ENCODE peak calls at places on chromosomes 6 and 20, in eight cellular contexts. One of them, this sample, is unnamed.

GRCh38 chr6:76552268-76552667 is 479.8 kb upstream of the IMPG1 start:
- DNase-seq in HCT116: no peak
- DNase-seq in GM12878: no peak
- DNase-seq in HL-60: no peak
- DNase-seq in Panc1: no peak
- DNase-seq in HepG2: no peak
- DNase-seq in SK-N-SH: no peak
- DNase-seq in K562: no peak
- DNase-seq in this sample: no peak

GRCh38 chr6:16514249-16514648 is 247.0 kb downstream of the ATXN1 start:
- DNase-seq in SK-N-SH: peak
- DNase-seq in GM12878: no peak
- DNase-seq in Panc1: peak
- DNase-seq in HL-60: peak
- DNase-seq in K562: peak
- DNase-seq in HepG2: peak
- DNase-seq in HCT116: no peak
- DNase-seq in this sample: peak

GRCh38 chr20:50190251-50191064 is at the start of gene CEBPB:
- DNase-seq in HepG2: peak
- DNase-seq in SK-N-SH: peak
- DNase-seq in Panc1: no peak
- DNase-seq in K562: peak
- DNase-seq in GM12878: no peak
- DNase-seq in HL-60: peak
- DNase-seq in HCT116: peak
- DNase-seq in this sample: peak

GRCh38 chr20:31707994-31708744 is 14.5 kb downstream of the BCL2L1 start:
- DNase-seq in K562: peak
- DNase-seq in HL-60: peak
- DNase-seq in HepG2: no peak
- DNase-seq in HCT116: no peak
- DNase-seq in Panc1: no peak
- DNase-seq in GM12878: no peak
- DNase-seq in SK-N-SH: no peak
- DNase-seq in this sample: peak

GRCh38 chr6:106037060-106037459 is 49.1 kb upstream of the PRDM1 start:
- DNase-seq in HepG2: no peak
- DNase-seq in K562: no peak
- DNase-seq in HL-60: no peak
- DNase-seq in HCT116: no peak
- DNase-seq in SK-N-SH: no peak
- DNase-seq in Panc1: no peak
- DNase-seq in GM12878: no peak
- DNase-seq in this sample: no peak

GRCh38 chr6:10793695-10794094 is 44.6 kb downstream of the MAK start:
- DNase-seq in SK-N-SH: no peak
- DNase-seq in K562: no peak
- DNase-seq in HL-60: no peak
- DNase-seq in HCT116: no peak
- DNase-seq in HepG2: no peak
- DNase-seq in GM12878: no peak
- DNase-seq in Panc1: no peak
- DNase-seq in this sample: no peak

GRCh38 chr6:33746651-33747100 is at the start of gene IP6K3:
- DNase-seq in K562: no peak
- DNase-seq in Panc1: no peak
- DNase-seq in HepG2: no peak
- DNase-seq in HCT116: no peak
- DNase-seq in SK-N-SH: peak
- DNase-seq in HL-60: no peak
- DNase-seq in GM12878: no peak
- DNase-seq in this sample: no peak

GRCh38 chr6:39576556-39577303 is 148.5 kb downstream of the KIF6 start:
- DNase-seq in HepG2: no peak
- DNase-seq in Panc1: no peak
- DNase-seq in HL-60: no peak
- DNase-seq in GM12878: no peak
- DNase-seq in SK-N-SH: no peak
- DNase-seq in K562: no peak
- DNase-seq in HCT116: no peak
- DNase-seq in this sample: no peak

GRCh38 chr20:39264506-39265172 is 302.5 kb downstream of the DHX35 start:
- DNase-seq in Panc1: peak
- DNase-seq in GM12878: no peak
- DNase-seq in HepG2: peak
- DNase-seq in SK-N-SH: peak
- DNase-seq in HL-60: peak
- DNase-seq in HCT116: peak
- DNase-seq in K562: peak
- DNase-seq in this sample: peak

GRCh38 chr6:99745651-99746050 is 139.0 kb downstream of the PRDM13 start:
- DNase-seq in GM12878: no peak
- DNase-seq in K562: no peak
- DNase-seq in HepG2: no peak
- DNase-seq in HL-60: no peak
- DNase-seq in HCT116: no peak
- DNase-seq in Panc1: no peak
- DNase-seq in SK-N-SH: no peak
- DNase-seq in this sample: no peak

GRCh38 chr6:18565231-18565630 is 178.1 kb downstream of the RNF144B start:
- DNase-seq in SK-N-SH: no peak
- DNase-seq in K562: no peak
- DNase-seq in HCT116: no peak
- DNase-seq in HL-60: no peak
- DNase-seq in HepG2: no peak
- DNase-seq in GM12878: no peak
- DNase-seq in Panc1: no peak
- DNase-seq in this sample: no peak

GRCh38 chr6:132690678-132691077 is 23.2 kb downstream of the VNN1 start:
- DNase-seq in HepG2: no peak
- DNase-seq in SK-N-SH: no peak
- DNase-seq in HL-60: no peak
- DNase-seq in K562: no peak
- DNase-seq in HCT116: no peak
- DNase-seq in GM12878: no peak
- DNase-seq in Panc1: no peak
- DNase-seq in this sample: no peak

GRCh38 chr20:32528291-32528891 is 56.7 kb downstream of the NOL4L start:
- DNase-seq in SK-N-SH: peak
- DNase-seq in HCT116: no peak
- DNase-seq in HL-60: no peak
- DNase-seq in HepG2: no peak
- DNase-seq in K562: no peak
- DNase-seq in Panc1: no peak
- DNase-seq in GM12878: no peak
- DNase-seq in this sample: no peak

GRCh38 chr6:117326396-117326795 is 61.0 kb downstream of the VGLL2 start:
- DNase-seq in HL-60: no peak
- DNase-seq in GM12878: no peak
- DNase-seq in K562: no peak
- DNase-seq in HCT116: no peak
- DNase-seq in Panc1: no peak
- DNase-seq in HepG2: no peak
- DNase-seq in SK-N-SH: no peak
- DNase-seq in this sample: no peak

GRCh38 chr6:128168244-128168643 is 267.4 kb upstream of the THEMIS start:
- DNase-seq in GM12878: no peak
- DNase-seq in K562: no peak
- DNase-seq in HL-60: no peak
- DNase-seq in Panc1: no peak
- DNase-seq in SK-N-SH: no peak
- DNase-seq in HCT116: no peak
- DNase-seq in HepG2: peak
- DNase-seq in this sample: no peak

GRCh38 chr6:31762878-31763616 is 591 bp downstream of the SAPCD1 start:
- DNase-seq in HepG2: no peak
- DNase-seq in HL-60: no peak
- DNase-seq in Panc1: no peak
- DNase-seq in K562: no peak
- DNase-seq in SK-N-SH: no peak
- DNase-seq in GM12878: no peak
- DNase-seq in HCT116: no peak
- DNase-seq in this sample: no peak

GRCh38 chr20:21238818-21239530 is 64.2 kb upstream of the XRN2 start:
- DNase-seq in HepG2: no peak
- DNase-seq in GM12878: no peak
- DNase-seq in K562: no peak
- DNase-seq in SK-N-SH: no peak
- DNase-seq in HL-60: no peak
- DNase-seq in Panc1: no peak
- DNase-seq in HCT116: no peak
- DNase-seq in this sample: no peak

GRCh38 chr6:39362487-39362865 is 40.0 kb upstream of the KCNK16 start:
- DNase-seq in HepG2: no peak
- DNase-seq in HCT116: no peak
- DNase-seq in SK-N-SH: peak
- DNase-seq in K562: peak
- DNase-seq in Panc1: no peak
- DNase-seq in GM12878: no peak
- DNase-seq in HL-60: no peak
- DNase-seq in this sample: peak

GRCh38 chr20:57891067-57891466 is 181.3 kb upstream of the PMEPA1 start:
- DNase-seq in SK-N-SH: no peak
- DNase-seq in Panc1: no peak
- DNase-seq in GM12878: no peak
- DNase-seq in HCT116: no peak
- DNase-seq in HepG2: no peak
- DNase-seq in K562: no peak
- DNase-seq in HL-60: no peak
- DNase-seq in this sample: no peak
- TF ChIP-seq REST in SK-N-SH: no peak
- TF ChIP-seq REST in Panc1: no peak
- TF ChIP-seq REST in GM12878: no peak
- TF ChIP-seq REST in HCT116: no peak
- TF ChIP-seq REST in HepG2: no peak
- TF ChIP-seq REST in K562: no peak
- TF ChIP-seq REST in HL-60: no peak
- TF ChIP-seq REST in this sample: no peak

DNA sequence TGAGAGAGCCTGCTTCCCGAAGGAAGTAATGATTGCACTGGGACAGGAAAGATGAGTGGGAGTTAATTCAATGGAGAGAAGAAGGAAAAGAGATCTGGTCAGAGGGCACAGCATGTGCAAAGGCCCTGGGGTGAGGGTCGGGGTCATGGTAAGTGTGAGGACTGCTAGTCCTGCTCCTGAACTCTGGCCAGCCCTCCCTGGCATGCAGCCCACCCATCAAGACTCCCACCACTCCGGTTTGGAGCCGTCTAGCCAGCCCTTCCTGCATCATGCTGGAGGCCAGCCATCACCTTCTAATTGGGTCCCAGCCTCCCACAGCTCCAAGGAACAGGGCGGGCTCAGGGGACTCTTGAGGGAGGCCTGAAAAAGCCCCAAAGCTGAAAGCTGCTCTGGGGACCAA is 42.1 kb downstream of the SRSF3 start:
- DNase-seq in HL-60: no peak
- DNase-seq in K562: no peak
- DNase-seq in SK-N-SH: no peak
- DNase-seq in GM12878: no peak
- DNase-seq in HepG2: no peak
- DNase-seq in Panc1: no peak
- DNase-seq in HCT116: no peak
- DNase-seq in this sample: no peak
- TF ChIP-seq POLR2AphosphoS5 in HL-60: no peak
- TF ChIP-seq POLR2AphosphoS5 in K562: no peak
- TF ChIP-seq POLR2AphosphoS5 in SK-N-SH: no peak
- TF ChIP-seq POLR2AphosphoS5 in GM12878: no peak
- TF ChIP-seq POLR2AphosphoS5 in HepG2: no peak
- TF ChIP-seq POLR2AphosphoS5 in Panc1: no peak
- TF ChIP-seq POLR2AphosphoS5 in HCT116: no peak
- TF ChIP-seq POLR2AphosphoS5 in this sample: no peak

DNA sequence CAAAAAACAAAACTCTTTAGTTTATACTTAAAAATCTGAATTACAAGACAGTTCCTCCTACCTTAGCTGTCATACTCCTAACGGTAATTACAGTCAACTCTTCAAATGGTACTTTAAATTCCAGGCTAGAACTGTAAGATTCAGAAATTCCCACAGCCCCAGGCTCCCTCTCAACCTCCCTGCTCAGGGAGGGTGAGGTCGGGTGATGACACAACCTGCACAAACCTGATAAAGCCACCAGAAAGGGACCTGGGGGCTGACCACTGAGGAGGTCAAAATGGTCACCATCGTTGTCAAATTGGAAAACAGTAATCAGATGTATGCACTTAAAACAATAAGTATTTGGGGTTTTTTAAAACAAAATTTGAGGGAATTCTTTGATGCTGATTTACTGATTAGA is 52.2 kb downstream of the SLC22A1 start:
- DNase-seq in HepG2: no peak
- DNase-seq in HCT116: no peak
- DNase-seq in HL-60: no peak
- DNase-seq in Panc1: no peak
- DNase-seq in GM12878: no peak
- DNase-seq in SK-N-SH: no peak
- DNase-seq in K562: peak
- DNase-seq in this sample: no peak
- H3K4me3 ChIP-seq in HepG2: no peak
- H3K4me3 ChIP-seq in HCT116: no peak
- H3K4me3 ChIP-seq in HL-60: no peak
- H3K4me3 ChIP-seq in Panc1: no peak
- H3K4me3 ChIP-seq in GM12878: no peak
- H3K4me3 ChIP-seq in SK-N-SH: no peak
- H3K4me3 ChIP-seq in K562: no peak
- H3K4me3 ChIP-seq in this sample: no peak

GRCh38 chr6:14074723-14075503 is 42.7 kb upstream of the CD83 start:
- DNase-seq in GM12878: no peak
- DNase-seq in SK-N-SH: peak
- DNase-seq in Panc1: no peak
- DNase-seq in HepG2: no peak
- DNase-seq in HL-60: no peak
- DNase-seq in K562: no peak
- DNase-seq in HCT116: no peak
- DNase-seq in this sample: no peak
- TF ChIP-seq REST in GM12878: no peak
- TF ChIP-seq REST in SK-N-SH: no peak
- TF ChIP-seq REST in Panc1: no peak
- TF ChIP-seq REST in HepG2: no peak
- TF ChIP-seq REST in HL-60: no peak
- TF ChIP-seq REST in K562: no peak
- TF ChIP-seq REST in HCT116: no peak
- TF ChIP-seq REST in this sample: no peak

GRCh38 chr6:1182722-1183521 is 129.0 kb upstream of the FOXQ1 start:
- DNase-seq in HepG2: peak
- DNase-seq in Panc1: no peak
- DNase-seq in HCT116: no peak
- DNase-seq in GM12878: no peak
- DNase-seq in K562: no peak
- DNase-seq in HL-60: no peak
- DNase-seq in SK-N-SH: no peak
- DNase-seq in this sample: no peak
- TF ChIP-seq POLR2AphosphoS5 in HepG2: no peak
- TF ChIP-seq POLR2AphosphoS5 in Panc1: no peak
- TF ChIP-seq POLR2AphosphoS5 in HCT116: no peak
- TF ChIP-seq POLR2AphosphoS5 in GM12878: no peak
- TF ChIP-seq POLR2AphosphoS5 in K562: no peak
- TF ChIP-seq POLR2AphosphoS5 in HL-60: no peak
- TF ChIP-seq POLR2AphosphoS5 in SK-N-SH: no peak
- TF ChIP-seq POLR2AphosphoS5 in this sample: no peak

GRCh38 chr20:47509685-47510084 is 8.0 kb downstream of the NCOA3 start:
- DNase-seq in HepG2: no peak
- DNase-seq in SK-N-SH: no peak
- DNase-seq in GM12878: no peak
- DNase-seq in HCT116: no peak
- DNase-seq in K562: no peak
- DNase-seq in Panc1: no peak
- DNase-seq in HL-60: no peak
- DNase-seq in this sample: no peak
- H3K4me3 ChIP-seq in HepG2: no peak
- H3K4me3 ChIP-seq in SK-N-SH: no peak
- H3K4me3 ChIP-seq in GM12878: peak
- H3K4me3 ChIP-seq in HCT116: no peak
- H3K4me3 ChIP-seq in K562: no peak
- H3K4me3 ChIP-seq in Panc1: no peak
- H3K4me3 ChIP-seq in HL-60: no peak
- H3K4me3 ChIP-seq in this sample: no peak

This sample was measured in GM23338.